ENCODE peak calls at places on chromosomes 2 and 18, in nine cellular contexts. H, Y, B, L, W, Q, C, T and S are unnamed samples.

GRCh38 chr18:61896767-61897166 is 4.0 kb upstream of the RNF152 start:
- DNase-seq in H (peak), Y (peak), B (no peak), L (peak), W (no peak), Q (peak), C (no peak), T (no peak), S (peak)

GRCh38 chr2:42810971-42811865 is 18.8 kb upstream of the HAAO start:
- DNase-seq in H (no peak), Y (peak), B (peak), L (peak), W (no peak), Q (peak), C (peak), T (peak), S (peak)

GRCh38 chr2:45237128-45237527 is 227.9 kb upstream of the SIX2 start:
- DNase-seq in H (no peak), Y (no peak), B (no peak), L (peak), W (no peak), Q (no peak), C (no peak), T (no peak), S (no peak)

GRCh38 chr2:40361478-40361877 is 90.4 kb downstream of the SLC8A1 start:
- DNase-seq in H (no peak), Y (no peak), B (no peak), L (no peak), W (no peak), Q (no peak), C (no peak), T (no peak), S (no peak)

GRCh38 chr2:47274054-47274779 is 119.1 kb upstream of the STPG4 start:
- DNase-seq in H (no peak), Y (peak), B (no peak), L (peak), W (peak), Q (peak), C (no peak), T (no peak), S (no peak)

GRCh38 chr18:3525870-3526420 is 76.0 kb downstream of the TGIF1 start:
- DNase-seq in H (no peak), Y (peak), B (no peak), L (no peak), W (no peak), Q (no peak), C (no peak), T (no peak), S (no peak)

GRCh38 chr2:33372940-33373553 is 103.4 kb upstream of the RASGRP3 start:
- DNase-seq in H (peak), Y (peak), B (peak), L (peak), W (no peak), Q (peak), C (no peak), T (no peak), S (peak)

GRCh38 chr2:127226520-127227263 is 6.6 kb upstream of the CYP27C1 start:
- DNase-seq in H (peak), Y (peak), B (peak), L (peak), W (peak), Q (peak), C (no peak), T (no peak), S (no peak)

GRCh38 chr2:167114018-167114417 is 225.7 kb downstream of the XIRP2 start:
- DNase-seq in H (no peak), Y (no peak), B (no peak), L (peak), W (no peak), Q (peak), C (no peak), T (no peak), S (no peak)

GRCh38 chr2:68223419-68223818 is 28.9 kb downstream of the PPP3R1 start:
- DNase-seq in H (no peak), Y (peak), B (no peak), L (peak), W (no peak), Q (peak), C (no peak), T (no peak), S (no peak)

GRCh38 chr2:30443081-30443480 is 4.0 kb upstream of the LCLAT1 start:
- DNase-seq in H (no peak), Y (no peak), B (no peak), L (no peak), W (no peak), Q (no peak), C (no peak), T (no peak), S (no peak)

GRCh38 chr2:172285010-172285621 is 142.3 kb upstream of the ITGA6 start:
- DNase-seq in H (peak), Y (peak), B (peak), L (peak), W (no peak), Q (peak), C (no peak), T (no peak), S (peak)

GRCh38 chr2:86628091-86628522 is 4.4 kb upstream of the RNF103 start:
- DNase-seq in H (no peak), Y (no peak), B (no peak), L (no peak), W (no peak), Q (no peak), C (no peak), T (no peak), S (no peak)

GRCh38 chr2:52897511-52898085 is 870.0 kb upstream of the CHAC2 start:
- DNase-seq in H (no peak), Y (no peak), B (no peak), L (no peak), W (no peak), Q (no peak), C (no peak), T (no peak), S (peak)

GRCh38 chr2:237868631-237869356 is 9.4 kb downstream of the RAMP1 start:
- DNase-seq in H (no peak), Y (peak), B (no peak), L (peak), W (no peak), Q (peak), C (no peak), T (no peak), S (no peak)

GRCh38 chr2:72028996-72029395 is 118.7 kb downstream of the CYP26B1 start:
- DNase-seq in H (no peak), Y (no peak), B (no peak), L (no peak), W (no peak), Q (no peak), C (no peak), T (peak), S (no peak)

GRCh38 chr2:55954306-55955035 is 30.9 kb upstream of the EFEMP1 start:
- DNase-seq in H (no peak), Y (peak), B (no peak), L (peak), W (no peak), Q (peak), C (no peak), T (no peak), S (no peak)